ENCODE peak calls at places on chromosomes 6 and 20, in ten cellular contexts. L is effector CD4-positive, alpha-beta T cell; J is stomach; Q is Ammon's horn; I is activated naive CD4-positive, alpha-beta T cell treated with anti-CD3 and anti-CD28 coated beads, Interleukin-2, amount 10 ng/mL, durations not matched to agents 7 days and 5 days; W is NCI-H748 treated with DMSO at 0.1 percent for 48 hours; T is HT1080; F is fibroblast of the conjunctiva; Z is fibroblast of the aortic adventitia; K is psoas muscle. M is an unnamed sample.

GRCh38 chr6:143074101-143074500 is 13.4 kb downstream of the AIG1 start:
- DNase-seq in L (no peak), J (no peak), Q (no peak), I (no peak), W (no peak), T (no peak), F (no peak), Z (no peak), K (no peak), M (no peak)

GRCh38 chr20:7703436-7703835 is 236.8 kb downstream of the HAO1 start:
- DNase-seq in L (no peak), J (no peak), Q (peak), I (no peak), W (peak), T (no peak), F (no peak), Z (no peak), K (no peak), M (no peak)

GRCh38 chr6:5851261-5851757 is 155.4 kb downstream of the NRN1 start:
- DNase-seq in L (peak), J (peak), Q (peak), I (peak), W (peak), T (no peak), F (peak), Z (no peak), K (no peak), M (peak)

GRCh38 chr6:138032571-138032970 is 74.6 kb downstream of the PERP start:
- DNase-seq in L (no peak), J (no peak), Q (no peak), I (no peak), W (no peak), T (no peak), F (no peak), Z (no peak), K (no peak), M (no peak)

GRCh38 chr20:54397292-54398155 is 77.9 kb upstream of the DOK5 start:
- DNase-seq in L (no peak), J (no peak), Q (peak), I (no peak), W (no peak), T (no peak), F (no peak), Z (peak), K (no peak), M (no peak)

GRCh38 chr20:3857405-3857804 is 10.8 kb downstream of the MAVS start:
- DNase-seq in L (no peak), J (no peak), Q (no peak), I (no peak), W (peak), T (no peak), F (no peak), Z (no peak), K (no peak), M (no peak)

GRCh38 chr6:45488884-45489283 is 111.2 kb upstream of the SUPT3H start:
- DNase-seq in L (no peak), J (no peak), Q (no peak), I (peak), W (no peak), T (no peak), F (no peak), Z (no peak), K (no peak), M (no peak)

GRCh38 chr6:75808507-75808906 is 59.5 kb downstream of the MYO6 start:
- DNase-seq in L (no peak), J (no peak), Q (no peak), I (no peak), W (no peak), T (no peak), F (no peak), Z (no peak), K (no peak), M (no peak)

GRCh38 chr6:138403324-138403800 is 661 bp upstream of the HEBP2 start:
- DNase-seq in L (peak), J (peak), Q (peak), I (peak), W (no peak), T (no peak), F (no peak), Z (no peak), K (peak), M (no peak)

GRCh38 chr6:24396764-24397163 is 6.0 kb upstream of the MRS2 start:
- DNase-seq in L (no peak), J (no peak), Q (no peak), I (no peak), W (no peak), T (no peak), F (no peak), Z (no peak), K (no peak), M (no peak)

GRCh38 chr6:6320901-6321300 is 439 bp upstream of the F13A1 start:
- DNase-seq in L (no peak), J (no peak), Q (no peak), I (no peak), W (no peak), T (peak), F (no peak), Z (no peak), K (no peak), M (no peak)

GRCh38 chr6:44267252-44267651 is 1.9 kb upstream of the NFKBIE start:
- DNase-seq in L (no peak), J (no peak), Q (no peak), I (no peak), W (no peak), T (no peak), F (no peak), Z (no peak), K (peak), M (no peak)

GRCh38 chr6:163828038-163828790 is 413.7 kb downstream of the QKI start:
- DNase-seq in L (no peak), J (no peak), Q (peak), I (no peak), W (no peak), T (no peak), F (no peak), Z (no peak), K (peak), M (no peak)

GRCh38 chr6:165987483-165988305 is 180.0 kb downstream of the TBXT start:
- DNase-seq in L (no peak), J (peak), Q (peak), I (no peak), W (no peak), T (peak), F (peak), Z (peak), K (peak), M (peak)

GRCh38 chr20:32208499-32209154 is 947 bp downstream of the POFUT1 start:
- DNase-seq in L (no peak), J (no peak), Q (no peak), I (no peak), W (no peak), T (no peak), F (no peak), Z (no peak), K (no peak), M (no peak)

GRCh38 chr20:22566876-22567658 is 17.3 kb downstream of the FOXA2 start:
- DNase-seq in L (no peak), J (no peak), Q (no peak), I (no peak), W (no peak), T (no peak), F (no peak), Z (no peak), K (no peak), M (no peak)

GRCh38 chr6:43671801-43672690 is 15.5 kb downstream of the MRPS18A start:
- DNase-seq in L (no peak), J (peak), Q (no peak), I (no peak), W (no peak), T (no peak), F (no peak), Z (peak), K (no peak), M (no peak)

M was measured in astrocyte of the cerebellum.